ENCODE peak calls at places on chromosomes 16 and 17, in six cellular contexts. One of them, this sample, is unnamed.

GRCh38 chr17:80192268-80192667 is 22.4 kb downstream of the CARD14 start:
- DNase-seq in PC-9: no peak
- DNase-seq in stomach: no peak
- DNase-seq in neural progenitor cell: no peak
- DNase-seq in ovary: no peak
- DNase-seq in HFF-Myc: no peak
- DNase-seq in this sample: no peak

GRCh38 chr17:76812248-76812647 is 56.0 kb upstream of the MGAT5B start:
- DNase-seq in PC-9: no peak
- DNase-seq in stomach: no peak
- DNase-seq in neural progenitor cell: no peak
- DNase-seq in ovary: no peak
- DNase-seq in HFF-Myc: no peak
- DNase-seq in this sample: no peak

GRCh38 chr17:73455767-73456166 is 144.0 kb upstream of the CDC42EP4 start:
- DNase-seq in PC-9: no peak
- DNase-seq in stomach: no peak
- DNase-seq in neural progenitor cell: no peak
- DNase-seq in ovary: no peak
- DNase-seq in HFF-Myc: no peak
- DNase-seq in this sample: no peak

GRCh38 chr17:740240-741055 is 8.1 kb downstream of the TLCD3A start:
- DNase-seq in PC-9: no peak
- DNase-seq in stomach: no peak
- DNase-seq in neural progenitor cell: no peak
- DNase-seq in ovary: no peak
- DNase-seq in HFF-Myc: no peak
- DNase-seq in this sample: no peak

GRCh38 chr16:80875616-80876015 is 71.2 kb upstream of the CDYL2 start:
- DNase-seq in PC-9: no peak
- DNase-seq in stomach: no peak
- DNase-seq in neural progenitor cell: no peak
- DNase-seq in ovary: no peak
- DNase-seq in HFF-Myc: no peak
- DNase-seq in this sample: no peak

GRCh38 chr17:44887971-44888955 is 11.0 kb downstream of the EFTUD2 start:
- DNase-seq in PC-9: no peak
- DNase-seq in stomach: no peak
- DNase-seq in neural progenitor cell: no peak
- DNase-seq in ovary: no peak
- DNase-seq in HFF-Myc: no peak
- DNase-seq in this sample: no peak

GRCh38 chr17:80774146-80774545 is 217.5 kb upstream of the CHMP6 start:
- DNase-seq in PC-9: no peak
- DNase-seq in stomach: no peak
- DNase-seq in neural progenitor cell: no peak
- DNase-seq in ovary: no peak
- DNase-seq in HFF-Myc: no peak
- DNase-seq in this sample: no peak

GRCh38 chr17:47262586-47262985 is 9.0 kb downstream of the ITGB3 start:
- DNase-seq in PC-9: no peak
- DNase-seq in stomach: no peak
- DNase-seq in neural progenitor cell: no peak
- DNase-seq in ovary: no peak
- DNase-seq in HFF-Myc: no peak
- DNase-seq in this sample: no peak

GRCh38 chr17:52212851-52213250 is 54.3 kb upstream of the CA10 start:
- DNase-seq in PC-9: no peak
- DNase-seq in stomach: no peak
- DNase-seq in neural progenitor cell: no peak
- DNase-seq in ovary: no peak
- DNase-seq in HFF-Myc: no peak
- DNase-seq in this sample: no peak

GRCh38 chr16:88651276-88651988 is 579 bp upstream of the CYBA start:
- DNase-seq in PC-9: no peak
- DNase-seq in stomach: peak
- DNase-seq in neural progenitor cell: peak
- DNase-seq in ovary: no peak
- DNase-seq in HFF-Myc: no peak
- DNase-seq in this sample: no peak

GRCh38 chr17:29388937-29389336 is 1.2 kb upstream of the TAOK1 start:
- DNase-seq in PC-9: no peak
- DNase-seq in stomach: no peak
- DNase-seq in neural progenitor cell: no peak
- DNase-seq in ovary: no peak
- DNase-seq in HFF-Myc: no peak
- DNase-seq in this sample: no peak

GRCh38 chr16:12002447-12003006 is 26.0 kb downstream of the SNX29 start:
- DNase-seq in PC-9: no peak
- DNase-seq in stomach: no peak
- DNase-seq in neural progenitor cell: no peak
- DNase-seq in ovary: no peak
- DNase-seq in HFF-Myc: no peak
- DNase-seq in this sample: no peak

GRCh38 chr17:77054926-77055325 is 85.8 kb upstream of the SEC14L1 start:
- DNase-seq in PC-9: peak
- DNase-seq in stomach: no peak
- DNase-seq in neural progenitor cell: peak
- DNase-seq in ovary: no peak
- DNase-seq in HFF-Myc: no peak
- DNase-seq in this sample: no peak

GRCh38 chr16:30658731-30659506 is 688 bp downstream of the FBRS start:
- DNase-seq in PC-9: no peak
- DNase-seq in stomach: peak
- DNase-seq in neural progenitor cell: peak
- DNase-seq in ovary: peak
- DNase-seq in HFF-Myc: peak
- DNase-seq in this sample: peak

GRCh38 chr17:15342460-15342859 is 1.1 kb upstream of the TEKT3 start:
- DNase-seq in PC-9: no peak
- DNase-seq in stomach: no peak
- DNase-seq in neural progenitor cell: no peak
- DNase-seq in ovary: no peak
- DNase-seq in HFF-Myc: no peak
- DNase-seq in this sample: no peak

GRCh38 chr17:70499067-70499786 is 329.9 kb downstream of the KCNJ2 start:
- DNase-seq in PC-9: no peak
- DNase-seq in stomach: no peak
- DNase-seq in neural progenitor cell: peak
- DNase-seq in ovary: no peak
- DNase-seq in HFF-Myc: no peak
- DNase-seq in this sample: no peak

GRCh38 chr16:78474762-78475161 is 375.3 kb downstream of the WWOX start:
- DNase-seq in PC-9: no peak
- DNase-seq in stomach: no peak
- DNase-seq in neural progenitor cell: no peak
- DNase-seq in ovary: no peak
- DNase-seq in HFF-Myc: no peak
- DNase-seq in this sample: no peak

GRCh38 chr17:79154446-79154845 is 79.8 kb downstream of the ENGASE start:
- DNase-seq in PC-9: no peak
- DNase-seq in stomach: peak
- DNase-seq in neural progenitor cell: no peak
- DNase-seq in ovary: no peak
- DNase-seq in HFF-Myc: no peak
- DNase-seq in this sample: no peak

GRCh38 chr16:87173294-87173883 is 143.8 kb downstream of the C16orf95 start:
- DNase-seq in PC-9: no peak
- DNase-seq in stomach: no peak
- DNase-seq in neural progenitor cell: no peak
- DNase-seq in ovary: no peak
- DNase-seq in HFF-Myc: no peak
- DNase-seq in this sample: no peak

GRCh38 chr16:29141586-29142324 is 156.9 kb downstream of the LAT start:
- DNase-seq in PC-9: no peak
- DNase-seq in stomach: no peak
- DNase-seq in neural progenitor cell: no peak
- DNase-seq in ovary: no peak
- DNase-seq in HFF-Myc: no peak
- DNase-seq in this sample: no peak

GRCh38 chr17:68777856-68778694 is 176.9 kb upstream of the FAM20A start:
- DNase-seq in PC-9: no peak
- DNase-seq in stomach: peak
- DNase-seq in neural progenitor cell: no peak
- DNase-seq in ovary: no peak
- DNase-seq in HFF-Myc: no peak
- DNase-seq in this sample: no peak

GRCh38 chr16:4679854-4680636 is 13.3 kb upstream of the NUDT16L1 start:
- DNase-seq in PC-9: peak
- DNase-seq in stomach: peak
- DNase-seq in neural progenitor cell: no peak
- DNase-seq in ovary: peak
- DNase-seq in HFF-Myc: no peak
- DNase-seq in this sample: no peak

GRCh38 chr17:14942511-14943185 is 322.5 kb downstream of the PMP22 start:
- DNase-seq in PC-9: no peak
- DNase-seq in stomach: no peak
- DNase-seq in neural progenitor cell: no peak
- DNase-seq in ovary: no peak
- DNase-seq in HFF-Myc: no peak
- DNase-seq in this sample: no peak

DNA sequence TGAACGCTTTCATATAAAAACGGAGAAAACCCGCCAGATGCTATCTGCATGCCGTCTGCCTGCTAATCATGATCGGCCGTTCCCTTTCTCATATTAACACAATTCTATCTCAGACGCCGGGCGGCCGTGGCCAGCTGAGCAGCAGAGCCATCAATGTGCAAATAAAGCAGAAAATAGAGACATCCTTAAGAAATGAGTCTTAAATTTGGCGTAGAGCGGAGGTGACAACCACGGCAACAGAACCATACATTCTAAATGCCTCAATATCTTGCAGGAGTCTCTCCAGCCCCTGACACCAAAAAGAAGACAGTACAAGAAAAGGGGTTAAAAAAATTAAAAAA is 2.7 kb upstream of the IRX5 start:
- DNase-seq in PC-9: no peak
- DNase-seq in stomach: no peak
- DNase-seq in neural progenitor cell: peak
- DNase-seq in ovary: no peak
- DNase-seq in HFF-Myc: no peak
- DNase-seq in this sample: no peak
- H3K4me3 ChIP-seq in PC-9: peak
- H3K4me3 ChIP-seq in stomach: peak
- H3K4me3 ChIP-seq in neural progenitor cell: peak
- H3K4me3 ChIP-seq in ovary: peak
- H3K4me3 ChIP-seq in HFF-Myc: peak
- H3K4me3 ChIP-seq in this sample: peak

GRCh38 chr17:17523001-17523713 is 27.0 kb upstream of the RASD1 start:
- DNase-seq in PC-9: no peak
- DNase-seq in stomach: peak
- DNase-seq in neural progenitor cell: peak
- DNase-seq in ovary: no peak
- DNase-seq in HFF-Myc: no peak
- DNase-seq in this sample: no peak
- TF ChIP-seq CTCF in PC-9: no peak
- TF ChIP-seq CTCF in stomach: no peak
- TF ChIP-seq CTCF in neural progenitor cell: no peak
- TF ChIP-seq CTCF in ovary: no peak
- TF ChIP-seq CTCF in HFF-Myc: no peak
- TF ChIP-seq CTCF in this sample: no peak

GRCh38 chr16:7547736-7548135 is 215.1 kb downstream of the RBFOX1 start:
- DNase-seq in PC-9: no peak
- DNase-seq in stomach: no peak
- DNase-seq in neural progenitor cell: no peak
- DNase-seq in ovary: no peak
- DNase-seq in HFF-Myc: no peak
- DNase-seq in this sample: no peak

GRCh38 chr16:7550096-7550495 is 217.5 kb downstream of the RBFOX1 start:
- DNase-seq in PC-9: no peak
- DNase-seq in stomach: no peak
- DNase-seq in neural progenitor cell: no peak
- DNase-seq in ovary: no peak
- DNase-seq in HFF-Myc: no peak
- DNase-seq in this sample: no peak

GRCh38 chr16:7548796-7549318 is 216.2 kb downstream of the RBFOX1 start:
- DNase-seq in PC-9: no peak
- DNase-seq in stomach: no peak
- DNase-seq in neural progenitor cell: no peak
- DNase-seq in ovary: no peak
- DNase-seq in HFF-Myc: no peak
- DNase-seq in this sample: no peak

GRCh38 chr16:7541026-7541425 is 208.4 kb downstream of the RBFOX1 start:
- DNase-seq in PC-9: no peak
- DNase-seq in stomach: no peak
- DNase-seq in neural progenitor cell: no peak
- DNase-seq in ovary: no peak
- DNase-seq in HFF-Myc: no peak
- DNase-seq in this sample: no peak

DNA sequence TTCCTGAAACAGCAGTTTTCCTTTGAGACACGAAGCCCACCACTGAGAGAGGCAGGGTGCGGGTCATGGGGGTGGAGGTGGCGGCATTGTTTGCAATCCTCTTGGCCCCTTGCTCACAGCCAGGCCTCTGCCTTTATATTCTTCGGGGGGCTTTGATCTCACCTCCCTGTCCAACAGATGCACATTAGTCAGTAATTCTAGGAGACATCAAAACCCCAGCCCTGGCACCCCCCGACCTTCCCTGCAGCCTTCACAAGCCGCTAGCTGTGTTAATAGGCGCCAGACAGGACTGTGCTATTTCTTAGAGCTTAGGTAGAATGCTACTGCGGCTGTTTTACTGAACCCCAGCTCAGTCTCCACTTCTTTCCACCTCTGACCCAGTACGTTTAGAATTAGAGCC is 212.6 kb downstream of the RBFOX1 start:
- DNase-seq in PC-9: no peak
- DNase-seq in stomach: no peak
- DNase-seq in neural progenitor cell: peak
- DNase-seq in ovary: no peak
- DNase-seq in HFF-Myc: no peak
- DNase-seq in this sample: no peak
- H3K4me3 ChIP-seq in PC-9: no peak
- H3K4me3 ChIP-seq in stomach: no peak
- H3K4me3 ChIP-seq in neural progenitor cell: no peak
- H3K4me3 ChIP-seq in ovary: no peak
- H3K4me3 ChIP-seq in HFF-Myc: no peak
- H3K4me3 ChIP-seq in this sample: no peak

GRCh38 chr17:31586946-31587345 is 195.5 kb downstream of the RAB11FIP4 start:
- DNase-seq in PC-9: no peak
- DNase-seq in stomach: no peak
- DNase-seq in neural progenitor cell: no peak
- DNase-seq in ovary: no peak
- DNase-seq in HFF-Myc: no peak
- DNase-seq in this sample: no peak

GRCh38 chr17:31584436-31585279 is 193.2 kb downstream of the RAB11FIP4 start:
- DNase-seq in PC-9: no peak
- DNase-seq in stomach: no peak
- DNase-seq in neural progenitor cell: no peak
- DNase-seq in ovary: no peak
- DNase-seq in HFF-Myc: no peak
- DNase-seq in this sample: no peak

GRCh38 chr17:31583795-31584340 is 192.4 kb downstream of the RAB11FIP4 start:
- DNase-seq in PC-9: no peak
- DNase-seq in stomach: no peak
- DNase-seq in neural progenitor cell: no peak
- DNase-seq in ovary: no peak
- DNase-seq in HFF-Myc: no peak
- DNase-seq in this sample: no peak

GRCh38 chr17:31587462-31587861 is 196.0 kb downstream of the RAB11FIP4 start:
- DNase-seq in PC-9: no peak
- DNase-seq in stomach: no peak
- DNase-seq in neural progenitor cell: no peak
- DNase-seq in ovary: no peak
- DNase-seq in HFF-Myc: no peak
- DNase-seq in this sample: no peak

GRCh38 chr17:31585280-31585630 is 193.8 kb downstream of the RAB11FIP4 start:
- DNase-seq in PC-9: no peak
- DNase-seq in stomach: no peak
- DNase-seq in neural progenitor cell: no peak
- DNase-seq in ovary: no peak
- DNase-seq in HFF-Myc: no peak
- DNase-seq in this sample: no peak
- TF ChIP-seq CTCF in PC-9: no peak
- TF ChIP-seq CTCF in stomach: no peak
- TF ChIP-seq CTCF in neural progenitor cell: no peak
- TF ChIP-seq CTCF in ovary: no peak
- TF ChIP-seq CTCF in HFF-Myc: no peak
- TF ChIP-seq CTCF in this sample: no peak